ENCODE peak calls at places on chromosomes 16 and 17, in seven cellular contexts. N, Z, G, J, X, V and D are unnamed samples.

GRCh38 chr17:65403129-65403528 is 158.3 kb downstream of the AXIN2 start:
- DNase-seq in J (no peak), X (no peak), N (no peak), G (no peak), Z (no peak), V (no peak), D (no peak)

GRCh38 chr16:12303649-12304048 is 327.1 kb downstream of the SNX29 start:
- DNase-seq in J (no peak), G (no peak), Z (no peak), X (no peak), V (no peak), N (no peak), D (no peak)

GRCh38 chr17:7889166-7889584 is 586 bp downstream of the CHD3 start:
- DNase-seq in N (peak), G (peak), V (peak), X (peak), Z (peak), J (peak), D (no peak)

GRCh38 chr16:85151603-85152413 is 39.5 kb upstream of the CIBAR2 start:
- DNase-seq in G (no peak), X (peak), J (peak), Z (no peak), N (no peak), V (peak), D (no peak)

GRCh38 chr16:933581-933980 is 37.2 kb downstream of the LMF1 start:
- DNase-seq in N (no peak), G (no peak), J (no peak), V (no peak), X (no peak), Z (no peak), D (no peak)

GRCh38 chr16:49377196-49377755 is 3.7 kb downstream of the C16orf78 start:
- DNase-seq in G (no peak), Z (no peak), X (no peak), N (no peak), J (no peak), V (no peak), D (no peak)

GRCh38 chr16:23025692-23026305 is 123.5 kb downstream of the USP31 start:
- DNase-seq in N (no peak), J (no peak), V (no peak), Z (no peak), G (no peak), X (no peak), D (no peak)

GRCh38 chr17:57284984-57285646 is 28.8 kb downstream of the MSI2 start:
- DNase-seq in V (no peak), Z (no peak), N (no peak), J (no peak), G (no peak), X (no peak), D (no peak)

GRCh38 chr17:75783803-75784472 is 668 bp upstream of the UNK start:
- DNase-seq in Z (peak), X (peak), J (peak), V (no peak), G (no peak), N (no peak), D (no peak)

GRCh38 chr17:30323262-30323894 is 10.5 kb downstream of the TMIGD1 start:
- DNase-seq in V (no peak), Z (no peak), G (no peak), N (no peak), J (no peak), X (no peak), D (no peak)

GRCh38 chr16:22685162-22685830 is 128.7 kb upstream of the HS3ST2 start:
- DNase-seq in Z (no peak), G (no peak), V (peak), N (no peak), X (peak), J (peak), D (no peak)

GRCh38 chr17:77228224-77229215 is 87.8 kb downstream of the SEC14L1 start:
- DNase-seq in Z (no peak), N (no peak), X (no peak), G (no peak), J (peak), V (peak), D (no peak)

GRCh38 chr17:77222356-77222755 is 81.6 kb downstream of the SEC14L1 start:
- DNase-seq in G (no peak), V (no peak), Z (no peak), J (no peak), N (no peak), X (no peak), D (no peak)

GRCh38 chr17:77227461-77228223 is 86.9 kb downstream of the SEC14L1 start:
- DNase-seq in X (no peak), N (no peak), Z (no peak), G (no peak), V (no peak), J (peak), D (no peak)

GRCh38 chr17:77225246-77225645 is 84.5 kb downstream of the SEC14L1 start:
- DNase-seq in X (no peak), J (no peak), N (no peak), G (no peak), V (no peak), Z (no peak), D (no peak)

DNA sequence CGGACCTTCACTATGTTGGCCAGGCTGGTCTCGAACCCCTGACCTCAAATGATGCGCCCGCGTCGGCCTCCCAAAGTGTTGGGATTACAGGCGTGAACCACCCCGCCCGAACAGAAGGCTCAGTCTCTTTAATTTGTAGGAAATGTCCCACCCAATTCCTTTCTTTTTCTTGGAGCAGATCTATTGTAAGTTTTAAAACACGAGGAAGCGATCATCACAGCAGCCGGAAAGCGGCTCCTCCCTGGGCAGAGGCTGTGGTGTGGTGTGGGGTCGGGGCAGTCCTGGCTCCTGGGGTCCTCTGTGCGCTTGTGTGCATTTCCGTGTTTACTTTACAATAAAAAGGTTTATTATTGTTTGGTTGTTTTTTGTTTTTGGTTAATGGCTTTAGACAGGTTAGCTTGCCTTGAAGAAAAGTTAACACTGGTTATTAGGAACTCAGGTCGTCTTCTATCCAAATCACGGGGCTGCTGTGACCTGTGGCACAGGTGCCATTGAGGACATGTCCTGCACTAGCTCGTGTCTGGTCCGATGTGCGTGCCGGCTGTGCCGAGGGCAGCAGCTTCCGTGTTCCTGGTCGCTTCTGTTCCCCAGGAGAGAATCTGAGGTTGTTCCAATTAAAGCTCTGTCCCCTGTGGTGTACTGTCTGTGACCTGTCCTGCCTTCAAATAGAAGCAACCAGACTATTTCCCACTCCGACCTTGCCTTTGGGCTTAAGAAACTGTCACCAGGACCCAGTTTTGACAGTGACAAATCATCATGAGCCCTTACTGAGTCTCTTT is 83.1 kb downstream of the SEC14L1 start:
- DNase-seq in N (no peak), V (peak), G (no peak), J (peak), X (no peak), Z (no peak), D (no peak)
- H3K27ac ChIP-seq in N (peak), V (peak), G (no peak), J (peak), X (no peak), Z (peak), D (no peak)

DNA sequence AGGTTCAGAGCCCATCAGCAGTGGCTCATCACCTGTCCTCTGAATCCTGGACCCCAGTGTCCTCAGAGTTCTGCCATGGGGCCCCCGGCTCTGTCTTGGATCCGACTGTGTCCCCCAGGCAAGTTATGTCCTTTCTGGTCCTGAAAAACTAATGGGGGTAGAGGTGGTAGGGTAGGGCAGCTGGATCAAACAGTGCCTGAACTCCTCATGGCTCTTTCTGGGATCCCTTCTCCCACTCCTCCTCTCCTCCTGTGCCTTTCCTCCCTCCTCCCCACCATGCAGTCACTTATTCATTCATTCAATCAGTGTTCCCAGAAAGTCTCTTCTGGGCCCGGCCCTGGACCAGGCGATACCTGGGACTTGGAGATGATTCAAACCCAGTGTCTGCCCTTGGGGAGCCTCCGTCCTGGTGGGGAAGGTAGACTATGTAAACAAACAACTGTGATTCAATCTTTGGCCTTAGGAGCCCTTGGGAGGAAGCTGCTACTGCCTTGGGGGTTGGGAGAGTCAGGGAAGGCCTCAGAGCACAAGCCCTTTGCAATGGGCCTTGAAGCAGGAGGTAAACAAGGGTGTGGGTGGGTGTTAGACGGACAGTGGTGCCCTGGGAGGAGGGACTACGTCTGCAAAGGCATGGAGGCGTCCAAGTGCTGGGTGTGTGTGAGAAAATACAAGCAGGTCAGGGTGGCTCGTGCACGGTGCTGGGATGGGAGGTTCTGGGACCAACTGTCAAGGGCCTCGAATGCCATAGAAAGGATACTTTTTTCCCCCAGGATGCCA is 6.4 kb upstream of the FAM83G start:
- DNase-seq in X (no peak), Z (no peak), N (no peak), V (no peak), G (no peak), J (peak), D (no peak)
- H3K27ac ChIP-seq in X (no peak), Z (no peak), N (no peak), V (no peak), G (no peak), J (no peak), D (peak)

DNA sequence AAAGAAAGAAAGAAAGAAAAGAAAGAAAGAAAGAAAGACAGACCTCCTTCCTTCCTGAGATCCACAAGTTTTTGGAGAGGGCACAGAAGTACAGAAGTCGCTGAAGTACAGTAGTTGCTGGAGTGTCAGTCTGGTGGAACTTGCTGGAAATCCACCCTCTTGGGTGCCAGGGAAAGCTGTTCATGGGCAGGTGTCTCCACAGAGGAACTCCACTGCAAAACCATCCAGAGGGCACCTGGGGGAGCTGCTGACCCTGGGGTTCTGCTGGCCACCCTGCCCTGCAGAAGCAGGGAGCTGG is 3.5 kb upstream of the PRR14 start:
- DNase-seq in Z (no peak), J (no peak), X (no peak), N (no peak), G (no peak), V (no peak), D (no peak)
- H3K27ac ChIP-seq in Z (no peak), J (no peak), X (no peak), N (no peak), G (no peak), V (no peak), D (no peak)

GRCh38 chr16:19524866-19525723 is 1.4 kb downstream of the CCP110 start:
- DNase-seq in G (no peak), V (no peak), N (no peak), Z (no peak), J (no peak), X (no peak), D (no peak)
- H3K27ac ChIP-seq in G (no peak), V (no peak), N (peak), Z (peak), J (no peak), X (peak), D (peak)

GRCh38 chr17:14061666-14062560 is 7.4 kb upstream of the COX10 start:
- DNase-seq in J (peak), V (no peak), N (no peak), G (no peak), X (no peak), Z (peak), D (peak)
- H3K27ac ChIP-seq in J (peak), V (no peak), N (no peak), G (no peak), X (no peak), Z (peak), D (peak)

DNA sequence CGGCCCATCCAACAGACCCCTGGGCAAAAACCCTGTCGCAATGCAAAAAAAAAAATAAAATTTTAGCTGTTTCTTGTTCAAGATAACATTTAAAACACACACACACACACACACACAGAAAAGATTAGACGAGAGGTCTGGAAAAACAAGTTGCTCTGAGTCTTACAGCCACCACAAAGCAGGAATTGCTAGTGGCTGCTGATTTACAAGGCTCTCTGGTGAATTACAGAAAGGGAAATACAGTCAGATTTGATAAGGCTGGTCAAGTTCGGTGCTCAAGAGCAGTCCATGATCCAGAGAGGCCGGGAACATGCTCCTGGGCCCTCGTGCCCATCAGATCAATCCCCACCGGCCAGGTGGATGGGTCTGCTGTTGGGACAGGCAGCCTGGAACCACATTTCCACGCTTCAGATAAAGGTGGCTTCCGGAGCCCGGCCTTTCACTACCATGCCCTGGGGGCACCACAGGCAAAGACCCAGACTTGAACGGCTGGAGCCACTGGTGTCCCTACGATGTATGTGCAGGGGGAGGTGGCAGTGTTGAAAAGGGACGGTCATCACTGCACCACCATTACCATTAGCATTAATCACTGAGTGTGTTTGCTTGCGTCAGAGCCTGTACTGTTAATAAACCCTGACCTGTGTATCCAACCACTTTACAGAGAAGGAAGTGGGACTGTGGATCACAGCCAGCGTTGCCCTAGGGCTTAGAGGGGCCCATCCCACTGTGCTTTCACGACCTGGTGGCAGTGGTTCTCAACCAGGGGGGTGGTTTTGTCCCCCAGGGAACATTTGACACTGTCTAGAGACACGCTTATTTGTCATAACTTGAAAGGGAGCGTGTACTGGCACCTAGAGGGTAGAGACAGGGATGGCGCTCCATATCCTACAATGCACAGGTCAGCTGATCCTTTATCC is 95.1 kb downstream of the XYLT1 start:
- DNase-seq in G (no peak), N (no peak), X (no peak), Z (no peak), V (no peak), J (no peak), D (no peak)
- H3K27ac ChIP-seq in G (no peak), N (no peak), X (no peak), Z (no peak), V (no peak), J (no peak), D (no peak)

DNA sequence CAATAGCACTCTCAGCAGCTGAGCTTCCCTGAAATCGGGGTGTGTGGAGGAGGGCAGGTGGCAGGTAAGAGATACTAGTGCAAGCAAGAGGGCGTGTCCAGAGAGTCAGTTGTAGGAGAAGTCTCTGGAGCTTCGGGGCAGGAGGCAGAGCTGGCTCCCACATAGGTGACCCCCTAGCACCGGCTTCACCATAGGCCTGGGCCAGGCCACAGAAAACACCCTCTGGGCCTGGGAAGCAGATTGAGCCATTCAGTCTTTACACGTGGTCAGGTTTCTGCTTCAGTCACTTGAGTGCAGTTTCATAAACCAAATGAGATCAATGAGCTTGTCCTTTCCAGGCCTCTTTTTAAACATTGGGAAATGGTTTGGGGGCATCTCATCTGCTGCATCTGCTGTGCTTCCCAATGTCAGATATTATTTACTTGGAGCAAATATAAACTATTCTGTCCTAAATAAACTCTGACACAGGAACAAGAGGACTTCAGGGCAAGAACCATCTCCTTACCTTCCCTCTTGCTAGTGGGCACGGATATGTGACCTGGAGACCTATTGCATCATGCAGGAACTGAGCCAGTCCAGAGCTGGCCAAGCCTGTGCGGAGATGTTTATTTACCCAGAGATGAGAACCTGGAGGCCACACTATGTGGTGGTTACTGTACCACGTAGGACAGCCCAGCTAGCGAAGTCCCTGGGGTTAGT is 16.1 kb downstream of the CCR7 start:
- DNase-seq in G (no peak), V (no peak), N (no peak), J (no peak), Z (peak), X (peak), D (no peak)
- H3K27ac ChIP-seq in G (no peak), V (peak), N (peak), J (peak), Z (peak), X (peak), D (peak)

GRCh38 chr17:81806461-81807209 is 2.7 kb downstream of the GCGR start:
- DNase-seq in Z (no peak), X (no peak), V (no peak), G (no peak), N (no peak), J (peak), D (no peak)

GRCh38 chr17:81807839-81808238 is 3.9 kb downstream of the GCGR start:
- DNase-seq in X (no peak), J (peak), N (no peak), Z (no peak), V (no peak), G (no peak), D (no peak)

GRCh38 chr17:81808778-81809555 is 5.0 kb downstream of the GCGR start:
- DNase-seq in X (no peak), G (no peak), Z (no peak), N (no peak), J (peak), V (no peak), D (no peak)

GRCh38 chr17:81805707-81806460 is 1.9 kb downstream of the GCGR start:
- DNase-seq in X (no peak), V (no peak), G (no peak), Z (no peak), N (no peak), J (peak), D (no peak)

DNA sequence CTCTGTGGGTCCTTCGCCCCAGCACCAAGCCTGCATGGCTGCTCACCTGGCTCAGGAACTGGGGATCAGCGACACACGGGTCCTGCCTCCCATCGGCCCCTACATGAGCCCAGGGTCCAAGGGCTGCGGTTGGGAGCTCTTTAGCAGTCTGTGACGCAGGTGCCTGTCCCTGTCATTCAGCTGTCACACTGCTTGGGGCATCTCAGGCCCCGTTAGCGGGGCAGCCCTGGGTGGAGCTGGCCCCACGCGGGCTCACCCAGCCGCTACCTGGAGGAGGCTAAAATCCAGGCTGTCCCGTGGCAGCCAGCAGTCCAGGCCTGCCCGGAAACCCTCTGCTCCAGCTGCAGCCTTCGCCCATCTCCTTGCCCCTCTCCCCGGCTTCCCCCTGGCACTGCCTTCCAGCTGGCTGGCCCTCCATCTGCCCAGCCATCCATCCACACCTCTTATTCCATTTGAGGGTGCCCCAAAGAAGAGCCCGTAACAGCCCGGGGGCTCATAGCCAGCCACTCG is 3.3 kb downstream of the GCGR start:
- DNase-seq in Z (no peak), G (no peak), J (peak), V (no peak), X (no peak), N (no peak), D (no peak)
- H3K27ac ChIP-seq in Z (no peak), G (no peak), J (no peak), V (no peak), X (no peak), N (no peak), D (no peak)